ENCODE peak calls at places on chromosome 10, in four cellular contexts. M is Calu3, K is uterus, Q is AG04450. L is an unnamed sample.

GRCh38 chr10:90665905-90666662 is 191.8 kb downstream of the HTR7 start:
- DNase-seq in M (no peak), K (no peak), Q (no peak), L (no peak)

GRCh38 chr10:28721318-28721717 is 44.0 kb downstream of the BAMBI start:
- DNase-seq in M (no peak), K (no peak), Q (no peak), L (no peak)

GRCh38 chr10:27153855-27154198 is 357 bp downstream of the YME1L1 start:
- DNase-seq in M (no peak), K (no peak), Q (no peak), L (no peak)

GRCh38 chr10:79282388-79282787 is 64.9 kb upstream of the PPIF start:
- DNase-seq in M (no peak), K (no peak), Q (no peak), L (no peak)

GRCh38 chr10:30155401-30155800 is 96.0 kb upstream of the JCAD start:
- DNase-seq in M (no peak), K (no peak), Q (no peak), L (no peak)

GRCh38 chr10:37762287-37762686 is 95.1 kb downstream of the ZNF248 start:
- DNase-seq in M (no peak), K (no peak), Q (no peak), L (no peak)

GRCh38 chr10:7045891-7046599 is 364.8 kb downstream of the SFMBT2 start:
- DNase-seq in M (no peak), K (no peak), Q (no peak), L (no peak)

GRCh38 chr10:74071151-74071550 is 73.2 kb downstream of the VCL start:
- DNase-seq in M (no peak), K (no peak), Q (peak), L (no peak)

GRCh38 chr10:77873558-77874380 is 52.8 kb downstream of the DLG5 start:
- DNase-seq in M (peak), K (peak), Q (no peak), L (no peak)

DNA sequence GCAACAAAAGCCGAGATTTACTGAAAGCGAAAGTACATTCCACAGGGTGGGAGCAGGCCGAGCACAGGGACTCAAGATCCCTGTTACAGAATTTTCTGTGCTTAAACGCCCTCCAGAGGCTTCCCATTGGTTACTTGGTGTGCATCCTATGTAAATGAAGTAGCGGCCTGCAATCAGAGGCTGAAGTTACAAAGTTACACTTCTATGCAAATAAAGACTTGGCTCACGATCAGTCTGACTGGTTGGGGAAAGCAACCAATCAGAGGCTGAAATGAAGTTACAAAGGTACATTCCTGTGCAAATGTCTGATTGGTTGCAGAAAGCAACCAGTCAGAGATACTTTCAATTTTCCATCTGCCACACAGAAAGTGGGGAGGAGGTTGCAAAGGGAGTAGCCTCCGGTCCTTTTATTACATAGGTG is 4.1 kb downstream of the ACBD7 start:
- DNase-seq in M (peak), K (peak), Q (peak), L (no peak)
- TF ChIP-seq CTCF in M (no peak), K (no peak), Q (peak), L (peak)

DNA sequence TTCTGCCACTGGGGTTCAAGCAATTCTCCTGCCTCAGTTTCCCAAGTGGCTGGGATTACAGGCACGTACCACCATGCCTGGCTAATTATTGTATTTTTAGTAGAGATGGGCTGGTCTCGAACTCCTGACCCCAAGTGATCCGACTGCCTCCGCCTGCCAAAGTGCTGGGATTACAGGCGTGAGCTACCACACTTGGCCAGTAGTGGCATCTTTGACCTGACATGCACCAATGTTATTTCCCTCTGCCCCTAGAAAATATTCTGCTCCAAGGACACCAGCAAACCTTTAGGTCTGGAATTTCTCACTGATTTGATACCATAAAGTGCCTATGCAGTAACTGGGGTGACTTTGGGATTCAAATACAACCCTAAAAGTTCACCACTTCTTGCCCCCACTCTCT is 179.4 kb downstream of the ARID5B start:
- DNase-seq in M (no peak), K (no peak), Q (no peak), L (no peak)
- TF ChIP-seq CTCF in M (no peak), K (no peak), Q (peak), L (peak)

GRCh38 chr10:83037653-83038052 is 1101.7 kb upstream of the GHITM start:
- DNase-seq in M (no peak), K (no peak), Q (no peak), L (no peak)
- TF ChIP-seq CTCF in M (no peak), K (no peak), Q (no peak), L (no peak)

GRCh38 chr10:122374246-122374858 is at the start of gene PLEKHA1:
- DNase-seq in M (peak), K (peak), Q (peak), L (peak)
- TF ChIP-seq CTCF in M (no peak), K (no peak), Q (no peak), L (no peak)

GRCh38 chr10:3445688-3446087 is 273.1 kb upstream of the PITRM1 start:
- DNase-seq in M (no peak), K (no peak), Q (no peak), L (no peak)

GRCh38 chr10:3442451-3442990 is 269.9 kb upstream of the PITRM1 start:
- DNase-seq in M (no peak), K (no peak), Q (no peak), L (no peak)

GRCh38 chr10:3451516-3452185 is 279.1 kb upstream of the PITRM1 start:
- DNase-seq in M (no peak), K (no peak), Q (no peak), L (no peak)

DNA sequence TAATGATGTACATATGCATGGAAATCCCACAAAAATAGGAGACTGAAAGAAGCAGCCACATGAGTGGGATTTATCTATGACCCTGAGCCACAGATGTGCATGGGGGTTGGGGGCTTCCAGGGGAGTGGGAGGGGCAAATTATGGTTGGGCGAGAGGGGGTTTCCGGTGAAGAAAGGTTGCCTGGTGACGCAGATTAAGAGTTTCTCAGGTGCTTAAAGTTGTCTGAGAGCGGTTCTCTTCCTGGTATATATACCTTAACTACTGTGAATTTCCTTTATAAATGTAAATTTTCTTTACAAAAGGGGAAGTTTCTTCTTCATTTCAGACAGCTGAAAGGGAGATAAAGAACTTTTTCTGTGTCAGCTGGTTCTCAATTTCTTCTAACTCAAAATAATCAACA is 273.7 kb upstream of the PITRM1 start:
- DNase-seq in M (no peak), K (no peak), Q (no peak), L (no peak)
- TF ChIP-seq CTCF in M (no peak), K (no peak), Q (no peak), L (no peak)

GRCh38 chr10:83373659-83374058 is 765.6 kb upstream of the GHITM start:
- DNase-seq in M (no peak), K (no peak), Q (no peak), L (no peak)
- TF ChIP-seq CTCF in M (no peak), K (no peak), Q (no peak), L (peak)

DNA sequence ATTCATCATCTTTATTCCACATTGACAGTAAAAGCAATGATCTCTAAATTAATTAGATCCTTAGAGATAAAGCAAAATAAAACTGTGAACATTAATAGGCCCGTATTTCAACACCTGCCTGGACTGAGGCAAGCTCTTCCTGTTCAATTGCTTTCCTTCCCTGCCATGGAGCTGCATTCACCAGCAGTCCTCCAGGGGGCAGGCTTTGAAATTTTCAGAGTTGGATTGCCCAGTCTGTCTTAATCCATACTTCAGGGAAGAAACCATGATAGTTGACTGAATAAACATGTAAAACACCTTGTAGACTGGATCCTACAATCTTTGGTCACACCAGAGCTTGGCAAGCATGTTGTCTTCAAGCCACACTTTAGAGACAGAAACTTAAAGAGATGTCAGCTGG is 936.6 kb downstream of the NRG3 start:
- DNase-seq in M (peak), K (no peak), Q (no peak), L (no peak)
- TF ChIP-seq CTCF in M (no peak), K (no peak), Q (peak), L (peak)